ENCODE peak calls at places on chromosomes 6 and 20, in ten cellular contexts. One of them, this sample, is unnamed.
A peak's percentile ranks its signal among the peaks of the same experiment; 100 is the strongest.

GRCh38 chr20:24608926-24609667 is 139.7 kb downstream of the SYNDIG1 start:
- DNase-seq in heart left ventricle: no peak
- DNase-seq in mesenchymal stem cell: no peak
- DNase-seq in upper lobe of left lung: no peak
- DNase-seq in suprapubic skin: no peak
- DNase-seq in PC-3: no peak
- DNase-seq in SJSA1: no peak
- DNase-seq in astrocyte: no peak
- DNase-seq in lung: no peak
- DNase-seq in HepG2: no peak
- DNase-seq in this sample: no peak

GRCh38 chr20:52103469-52103910 is 88.1 kb downstream of the ZFP64 start:
- DNase-seq in heart left ventricle: no peak
- DNase-seq in mesenchymal stem cell: peak; percentile 58
- DNase-seq in upper lobe of left lung: peak; percentile 22
- DNase-seq in suprapubic skin: no peak
- DNase-seq in PC-3: no peak
- DNase-seq in SJSA1: no peak
- DNase-seq in astrocyte: peak; percentile 47
- DNase-seq in lung: no peak
- DNase-seq in HepG2: no peak
- DNase-seq in this sample: no peak

GRCh38 chr20:36177716-36178115 is 23.2 kb downstream of the EPB41L1 start:
- DNase-seq in heart left ventricle: no peak
- DNase-seq in mesenchymal stem cell: no peak
- DNase-seq in upper lobe of left lung: no peak
- DNase-seq in suprapubic skin: no peak
- DNase-seq in PC-3: no peak
- DNase-seq in SJSA1: no peak
- DNase-seq in astrocyte: no peak
- DNase-seq in lung: no peak
- DNase-seq in HepG2: no peak
- DNase-seq in this sample: no peak

GRCh38 chr20:3410464-3410863 is 3.0 kb upstream of the DNAAF9 start:
- DNase-seq in heart left ventricle: no peak
- DNase-seq in mesenchymal stem cell: no peak
- DNase-seq in upper lobe of left lung: no peak
- DNase-seq in suprapubic skin: no peak
- DNase-seq in PC-3: no peak
- DNase-seq in SJSA1: no peak
- DNase-seq in astrocyte: no peak
- DNase-seq in lung: no peak
- DNase-seq in HepG2: no peak
- DNase-seq in this sample: no peak

GRCh38 chr6:40044196-40044595 is 109.9 kb upstream of the MOCS1 start:
- DNase-seq in heart left ventricle: no peak
- DNase-seq in mesenchymal stem cell: no peak
- DNase-seq in upper lobe of left lung: no peak
- DNase-seq in suprapubic skin: no peak
- DNase-seq in PC-3: no peak
- DNase-seq in SJSA1: no peak
- DNase-seq in astrocyte: no peak
- DNase-seq in lung: no peak
- DNase-seq in HepG2: no peak
- DNase-seq in this sample: no peak

GRCh38 chr6:20661721-20662120 is 127.5 kb downstream of the CDKAL1 start:
- DNase-seq in heart left ventricle: no peak
- DNase-seq in mesenchymal stem cell: no peak
- DNase-seq in upper lobe of left lung: no peak
- DNase-seq in suprapubic skin: no peak
- DNase-seq in PC-3: no peak
- DNase-seq in SJSA1: peak; percentile 15
- DNase-seq in astrocyte: peak; percentile 34
- DNase-seq in lung: no peak
- DNase-seq in HepG2: no peak
- DNase-seq in this sample: no peak

GRCh38 chr6:24963887-24964570 is 28.3 kb upstream of the RIPOR2 start:
- DNase-seq in heart left ventricle: no peak
- DNase-seq in mesenchymal stem cell: no peak
- DNase-seq in upper lobe of left lung: no peak
- DNase-seq in suprapubic skin: no peak
- DNase-seq in PC-3: no peak
- DNase-seq in SJSA1: no peak
- DNase-seq in astrocyte: no peak
- DNase-seq in lung: no peak
- DNase-seq in HepG2: no peak
- DNase-seq in this sample: no peak

GRCh38 chr20:46131396-46131795 is 13.3 kb downstream of the CD40 start:
- DNase-seq in heart left ventricle: no peak
- DNase-seq in mesenchymal stem cell: no peak
- DNase-seq in upper lobe of left lung: no peak
- DNase-seq in suprapubic skin: no peak
- DNase-seq in PC-3: no peak
- DNase-seq in SJSA1: no peak
- DNase-seq in astrocyte: peak; percentile 54
- DNase-seq in lung: no peak
- DNase-seq in HepG2: no peak
- DNase-seq in this sample: no peak

GRCh38 chr6:65229768-65230167 is 477.3 kb downstream of the EYS start:
- DNase-seq in heart left ventricle: no peak
- DNase-seq in mesenchymal stem cell: peak; percentile 21
- DNase-seq in upper lobe of left lung: no peak
- DNase-seq in suprapubic skin: no peak
- DNase-seq in PC-3: no peak
- DNase-seq in SJSA1: no peak
- DNase-seq in astrocyte: peak; percentile 16
- DNase-seq in lung: no peak
- DNase-seq in HepG2: no peak
- DNase-seq in this sample: peak; percentile 4

GRCh38 chr6:22765015-22765414 is 195.6 kb downstream of the HDGFL1 start:
- DNase-seq in heart left ventricle: no peak
- DNase-seq in mesenchymal stem cell: no peak
- DNase-seq in upper lobe of left lung: no peak
- DNase-seq in suprapubic skin: no peak
- DNase-seq in PC-3: peak; percentile 59
- DNase-seq in SJSA1: no peak
- DNase-seq in astrocyte: peak; percentile 70
- DNase-seq in lung: no peak
- DNase-seq in HepG2: no peak
- DNase-seq in this sample: no peak

GRCh38 chr6:10210052-10210451 is 204.8 kb downstream of the TFAP2A start:
- DNase-seq in heart left ventricle: no peak
- DNase-seq in mesenchymal stem cell: no peak
- DNase-seq in upper lobe of left lung: no peak
- DNase-seq in suprapubic skin: no peak
- DNase-seq in PC-3: peak; percentile 68
- DNase-seq in SJSA1: peak; percentile 73
- DNase-seq in astrocyte: peak; percentile 15
- DNase-seq in lung: no peak
- DNase-seq in HepG2: no peak
- DNase-seq in this sample: no peak

GRCh38 chr20:49602370-49603208 is 34.7 kb upstream of the PTGIS start:
- DNase-seq in heart left ventricle: no peak
- DNase-seq in mesenchymal stem cell: peak; percentile 25
- DNase-seq in upper lobe of left lung: no peak
- DNase-seq in suprapubic skin: no peak
- DNase-seq in PC-3: no peak
- DNase-seq in SJSA1: no peak
- DNase-seq in astrocyte: no peak
- DNase-seq in lung: no peak
- DNase-seq in HepG2: no peak
- DNase-seq in this sample: no peak

GRCh38 chr6:10381830-10382208 is 33.1 kb downstream of the TFAP2A start:
- DNase-seq in heart left ventricle: no peak
- DNase-seq in mesenchymal stem cell: no peak
- DNase-seq in upper lobe of left lung: peak; percentile 78
- DNase-seq in suprapubic skin: no peak
- DNase-seq in PC-3: no peak
- DNase-seq in SJSA1: no peak
- DNase-seq in astrocyte: no peak
- DNase-seq in lung: no peak
- DNase-seq in HepG2: no peak
- DNase-seq in this sample: no peak

GRCh38 chr6:33905081-33905609 is 101.3 kb upstream of the MLN start:
- DNase-seq in heart left ventricle: no peak
- DNase-seq in mesenchymal stem cell: no peak
- DNase-seq in upper lobe of left lung: no peak
- DNase-seq in suprapubic skin: no peak
- DNase-seq in PC-3: no peak
- DNase-seq in SJSA1: no peak
- DNase-seq in astrocyte: no peak
- DNase-seq in lung: no peak
- DNase-seq in HepG2: no peak
- DNase-seq in this sample: no peak

GRCh38 chr6:69098910-69099309 is 463.8 kb downstream of the ADGRB3 start:
- DNase-seq in heart left ventricle: no peak
- DNase-seq in mesenchymal stem cell: no peak
- DNase-seq in upper lobe of left lung: no peak
- DNase-seq in suprapubic skin: no peak
- DNase-seq in PC-3: no peak
- DNase-seq in SJSA1: no peak
- DNase-seq in astrocyte: no peak
- DNase-seq in lung: no peak
- DNase-seq in HepG2: no peak
- DNase-seq in this sample: no peak

GRCh38 chr6:163180874-163181541 is 233.5 kb upstream of the QKI start:
- DNase-seq in heart left ventricle: peak; percentile 80
- DNase-seq in mesenchymal stem cell: peak; percentile 40
- DNase-seq in upper lobe of left lung: no peak
- DNase-seq in suprapubic skin: no peak
- DNase-seq in PC-3: peak; percentile 77
- DNase-seq in SJSA1: peak; percentile 23
- DNase-seq in astrocyte: peak; percentile 36
- DNase-seq in lung: peak; percentile 76
- DNase-seq in HepG2: peak; percentile 91
- DNase-seq in this sample: no peak

GRCh38 chr20:61699184-61700066 is 366.3 kb downstream of the TAF4 start:
- DNase-seq in heart left ventricle: no peak
- DNase-seq in mesenchymal stem cell: peak; percentile 19
- DNase-seq in upper lobe of left lung: no peak
- DNase-seq in suprapubic skin: no peak
- DNase-seq in PC-3: no peak
- DNase-seq in SJSA1: no peak
- DNase-seq in astrocyte: no peak
- DNase-seq in lung: no peak
- DNase-seq in HepG2: no peak
- DNase-seq in this sample: no peak

GRCh38 chr6:71309666-71310065 is 21.1 kb downstream of the OGFRL1 start:
- DNase-seq in heart left ventricle: no peak
- DNase-seq in mesenchymal stem cell: no peak
- DNase-seq in upper lobe of left lung: no peak
- DNase-seq in suprapubic skin: no peak
- DNase-seq in PC-3: no peak
- DNase-seq in SJSA1: no peak
- DNase-seq in astrocyte: no peak
- DNase-seq in lung: no peak
- DNase-seq in HepG2: no peak
- DNase-seq in this sample: no peak

GRCh38 chr6:43774776-43775583 is 5.0 kb downstream of the VEGFA start:
- DNase-seq in heart left ventricle: peak; percentile 74
- DNase-seq in mesenchymal stem cell: peak; percentile 80
- DNase-seq in upper lobe of left lung: peak; percentile 94
- DNase-seq in suprapubic skin: peak; percentile 89
- DNase-seq in PC-3: peak; percentile 58
- DNase-seq in SJSA1: peak; percentile 83
- DNase-seq in astrocyte: peak; percentile 40
- DNase-seq in lung: peak; percentile 80
- DNase-seq in HepG2: peak; percentile 62
- DNase-seq in this sample: no peak

GRCh38 chr6:139679516-139680179 is 305.2 kb upstream of the CITED2 start:
- DNase-seq in heart left ventricle: no peak
- DNase-seq in mesenchymal stem cell: peak; percentile 52
- DNase-seq in upper lobe of left lung: no peak
- DNase-seq in suprapubic skin: no peak
- DNase-seq in PC-3: peak; percentile 66
- DNase-seq in SJSA1: no peak
- DNase-seq in astrocyte: no peak
- DNase-seq in lung: no peak
- DNase-seq in HepG2: peak; percentile 44
- DNase-seq in this sample: no peak

GRCh38 chr20:25452333-25452732 is 44.9 kb downstream of the GINS1 start:
- DNase-seq in heart left ventricle: no peak
- DNase-seq in mesenchymal stem cell: no peak
- DNase-seq in upper lobe of left lung: no peak
- DNase-seq in suprapubic skin: no peak
- DNase-seq in PC-3: no peak
- DNase-seq in SJSA1: no peak
- DNase-seq in astrocyte: no peak
- DNase-seq in lung: no peak
- DNase-seq in HepG2: no peak
- DNase-seq in this sample: no peak

GRCh38 chr6:158061709-158062461 is 80.2 kb downstream of the SYNJ2 start:
- DNase-seq in heart left ventricle: no peak
- DNase-seq in mesenchymal stem cell: no peak
- DNase-seq in upper lobe of left lung: no peak
- DNase-seq in suprapubic skin: no peak
- DNase-seq in PC-3: no peak
- DNase-seq in SJSA1: no peak
- DNase-seq in astrocyte: peak; percentile 88
- DNase-seq in lung: no peak
- DNase-seq in HepG2: no peak
- DNase-seq in this sample: no peak
- H3K27me3 ChIP-seq in heart left ventricle: no peaks in the 10 kb centered on the region
- H3K27me3 ChIP-seq in mesenchymal stem cell: no peaks in the 10 kb centered on the region
- H3K27me3 ChIP-seq in upper lobe of left lung: no peaks in the 10 kb centered on the region
- H3K27me3 ChIP-seq in suprapubic skin: no peaks in the 10 kb centered on the region
- H3K27me3 ChIP-seq in PC-3: no peaks in the 10 kb centered on the region
- H3K27me3 ChIP-seq in SJSA1: no peaks in the 10 kb centered on the region
- H3K27me3 ChIP-seq in astrocyte: no peaks in the 10 kb centered on the region
- H3K27me3 ChIP-seq in lung: no peaks in the 10 kb centered on the region
- H3K27me3 ChIP-seq in HepG2: no peaks in the 10 kb centered on the region
- H3K27me3 ChIP-seq in this sample: no peaks in the 10 kb centered on the region

GRCh38 chr6:106811088-106811686 is 163.3 kb downstream of the CD24 start:
- DNase-seq in heart left ventricle: no peak
- DNase-seq in mesenchymal stem cell: no peak
- DNase-seq in upper lobe of left lung: no peak
- DNase-seq in suprapubic skin: no peak
- DNase-seq in PC-3: no peak
- DNase-seq in SJSA1: no peak
- DNase-seq in astrocyte: no peak
- DNase-seq in lung: no peak
- DNase-seq in HepG2: no peak
- DNase-seq in this sample: no peak
- H3K9me3 ChIP-seq in heart left ventricle: no peaks in the 10 kb centered on the region
- H3K9me3 ChIP-seq in mesenchymal stem cell: peaks cover 47% of the 10 kb centered on the region
- H3K9me3 ChIP-seq in upper lobe of left lung: peaks cover 8% of the 10 kb centered on the region
- H3K9me3 ChIP-seq in suprapubic skin: peaks cover 17% of the 10 kb centered on the region
- H3K9me3 ChIP-seq in PC-3: no peaks in the 10 kb centered on the region
- H3K9me3 ChIP-seq in SJSA1: peaks cover 13% of the 10 kb centered on the region
- H3K9me3 ChIP-seq in astrocyte: peaks cover 20% of the 10 kb centered on the region
- H3K9me3 ChIP-seq in lung: peaks cover 21% of the 10 kb centered on the region
- H3K9me3 ChIP-seq in HepG2: peaks cover 22% of the 10 kb centered on the region
- H3K9me3 ChIP-seq in this sample: peaks cover 14% of the 10 kb centered on the region

GRCh38 chr6:154606860-154607259 is 96.4 kb upstream of the CNKSR3 start:
- DNase-seq in heart left ventricle: no peak
- DNase-seq in mesenchymal stem cell: no peak
- DNase-seq in upper lobe of left lung: no peak
- DNase-seq in suprapubic skin: no peak
- DNase-seq in PC-3: no peak
- DNase-seq in SJSA1: no peak
- DNase-seq in astrocyte: no peak
- DNase-seq in lung: no peak
- DNase-seq in HepG2: no peak
- DNase-seq in this sample: no peak
- H3K27me3 ChIP-seq in heart left ventricle: no peaks in the 10 kb centered on the region
- H3K27me3 ChIP-seq in mesenchymal stem cell: no peaks in the 10 kb centered on the region
- H3K27me3 ChIP-seq in upper lobe of left lung: no peaks in the 10 kb centered on the region
- H3K27me3 ChIP-seq in suprapubic skin: no peaks in the 10 kb centered on the region
- H3K27me3 ChIP-seq in PC-3: no peaks in the 10 kb centered on the region
- H3K27me3 ChIP-seq in SJSA1: no peaks in the 10 kb centered on the region
- H3K27me3 ChIP-seq in astrocyte: peaks cover 3% of the 10 kb centered on the region
- H3K27me3 ChIP-seq in lung: no peaks in the 10 kb centered on the region
- H3K27me3 ChIP-seq in HepG2: no peaks in the 10 kb centered on the region
- H3K27me3 ChIP-seq in this sample: no peaks in the 10 kb centered on the region

GRCh38 chr6:47161176-47161687 is 119.1 kb upstream of the ADGRF1 start:
- DNase-seq in heart left ventricle: no peak
- DNase-seq in mesenchymal stem cell: no peak
- DNase-seq in upper lobe of left lung: no peak
- DNase-seq in suprapubic skin: no peak
- DNase-seq in PC-3: peak; percentile 96
- DNase-seq in SJSA1: no peak
- DNase-seq in astrocyte: no peak
- DNase-seq in lung: no peak
- DNase-seq in HepG2: no peak
- DNase-seq in this sample: no peak
- H3K9me3 ChIP-seq in heart left ventricle: no peaks in the 10 kb centered on the region
- H3K9me3 ChIP-seq in mesenchymal stem cell: no peaks in the 10 kb centered on the region
- H3K9me3 ChIP-seq in upper lobe of left lung: no peaks in the 10 kb centered on the region
- H3K9me3 ChIP-seq in suprapubic skin: no peaks in the 10 kb centered on the region
- H3K9me3 ChIP-seq in PC-3: no peaks in the 10 kb centered on the region
- H3K9me3 ChIP-seq in SJSA1: no peaks in the 10 kb centered on the region
- H3K9me3 ChIP-seq in astrocyte: no peaks in the 10 kb centered on the region
- H3K9me3 ChIP-seq in lung: no peaks in the 10 kb centered on the region
- H3K9me3 ChIP-seq in HepG2: no peaks in the 10 kb centered on the region
- H3K9me3 ChIP-seq in this sample: no peaks in the 10 kb centered on the region

This sample was measured in AG04450.